ENCODE peak calls at places on chromosomes 4 and X, in five cellular contexts. F is HCT116, E is upper lobe of left lung, G is Peyer's patch, L is ovary. N is an unnamed sample. For H3K36me3, the result is how much of the 10 kb centered on the place peaks cover.

GRCh38 chr4:20859097-20859781 is 159.0 kb downstream of the PACRGL start:
- DNase-seq in F (no peak), E (no peak), G (no peak), L (no peak), N (no peak)

GRCh38 chrX:70268034-70268433 is at the start of gene ARR3:
- DNase-seq in F (no peak), E (no peak), G (no peak), L (no peak), N (no peak)

GRCh38 chr4:151960449-151961246 is 199.8 kb upstream of the GATB start:
- DNase-seq in F (no peak), E (no peak), G (no peak), L (no peak), N (no peak)

GRCh38 chr4:120557372-120557771 is 365.2 kb downstream of the PRDM5 start:
- DNase-seq in F (peak), E (no peak), G (no peak), L (no peak), N (no peak)

GRCh38 chr4:140839888-140840790 is 84.0 kb upstream of the TBC1D9 start:
- DNase-seq in F (no peak), E (no peak), G (no peak), L (no peak), N (no peak)

GRCh38 chr4:78079701-78080430 is 22.7 kb downstream of the FRAS1 start:
- DNase-seq in F (no peak), E (no peak), G (no peak), L (no peak), N (no peak)

GRCh38 chr4:36427696-36428095 is 146.3 kb downstream of the DTHD1 start:
- DNase-seq in F (no peak), E (no peak), G (no peak), L (no peak), N (no peak)

GRCh38 chr4:170652571-170652970 is 562.8 kb upstream of the AADAT start:
- DNase-seq in F (no peak), E (no peak), G (no peak), L (no peak), N (no peak)

GRCh38 chrX:9578083-9578779 is 113.4 kb downstream of the TBL1X start:
- DNase-seq in F (no peak), E (no peak), G (no peak), L (peak), N (no peak)

GRCh38 chr4:140018931-140019618 is 134.9 kb downstream of the MAML3 start:
- DNase-seq in F (peak), E (no peak), G (no peak), L (no peak), N (no peak)

GRCh38 chrX:130654409-130654970 is 248.5 kb downstream of the ENOX2 start:
- DNase-seq in F (no peak), E (no peak), G (no peak), L (no peak), N (no peak)

GRCh38 chr4:149791836-149792235 is 23.8 kb downstream of the IQCM start:
- DNase-seq in F (no peak), E (no peak), G (no peak), L (no peak), N (no peak)

GRCh38 chr4:53497446-53498069 is 93.7 kb downstream of the LNX1 start:
- DNase-seq in F (no peak), E (no peak), G (no peak), L (peak), N (peak)

GRCh38 chr4:183422962-183423653 is 21.3 kb upstream of the CDKN2AIP start:
- DNase-seq in F (no peak), E (no peak), G (no peak), L (peak), N (no peak)

GRCh38 chrX:139194571-139195280 is 335.8 kb upstream of the F9 start:
- DNase-seq in F (no peak), E (peak), G (no peak), L (no peak), N (no peak)

GRCh38 chr4:7806080-7806630 is 133.5 kb downstream of the AFAP1 start:
- DNase-seq in F (no peak), E (no peak), G (no peak), L (peak), N (peak)

GRCh38 chr4:152359208-152360044 is 176.5 kb downstream of the FBXW7 start:
- DNase-seq in F (no peak), E (no peak), G (no peak), L (no peak), N (no peak)

GRCh38 chr4:48025005-48025404 is 8.4 kb downstream of the NIPAL1 start:
- DNase-seq in F (no peak), E (no peak), G (no peak), L (no peak), N (no peak)

GRCh38 chrX:147770858-147771257 is 140.9 kb upstream of the FMR1 start:
- DNase-seq in F (no peak), E (no peak), G (no peak), L (no peak), N (no peak)

GRCh38 chrX:21738950-21739287 is 19.0 kb downstream of the SMPX start:
- DNase-seq in F (no peak), E (no peak), G (no peak), L (no peak), N (no peak)
- TF ChIP-seq POLR2A in F (no peak), E (no peak), G (no peak), L (no peak), N (no peak)

GRCh38 chr4:174522183-174523002 is at the start of gene HPGD:
- DNase-seq in F (no peak), E (peak), G (peak), L (peak), N (peak)
- H3K27ac ChIP-seq in F (no peak), E (peak), G (peak), L (no peak), N (peak)

DNA sequence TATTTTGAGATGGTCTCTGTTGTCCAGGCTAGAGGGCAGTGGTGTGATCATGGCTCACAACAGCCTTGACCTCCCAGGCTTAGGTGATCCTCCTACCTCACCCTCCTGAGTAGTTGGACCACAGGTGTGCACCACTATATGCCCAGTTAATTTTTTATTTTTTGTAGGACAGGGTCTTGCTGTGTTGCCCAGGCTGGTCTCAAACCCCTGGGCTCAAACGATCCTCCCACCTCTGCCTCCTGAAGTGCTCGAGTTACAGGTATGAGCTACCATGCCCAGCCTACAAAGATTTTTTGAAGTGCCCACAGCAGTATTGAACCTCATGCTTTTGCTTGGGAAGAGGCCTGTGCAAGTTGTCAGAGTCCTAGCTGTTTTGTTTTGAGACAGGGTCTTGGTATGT is 31.1 kb downstream of the NSD2 start:
- DNase-seq in F (no peak), E (no peak), G (no peak), L (no peak), N (no peak)
- H3K36me3 ChIP-seq in F (half or more), E (under half), G (under half), L (under half), N (under half)

GRCh38 chr4:128951316-128951715 is 141.8 kb downstream of the JADE1 start:
- DNase-seq in F (no peak), E (no peak), G (no peak), L (no peak), N (no peak)
- TF ChIP-seq POLR2A in F (no peak), E (no peak), G (no peak), L (no peak), N (no peak)

GRCh38 chrX:129577877-129578276 is 37.8 kb downstream of the OCRL start:
- DNase-seq in F (no peak), E (no peak), G (no peak), L (no peak), N (no peak)
- H3K27ac ChIP-seq in F (no peak), E (no peak), G (no peak), L (no peak), N (no peak)

GRCh38 chr4:87053802-87054767 is 119.3 kb downstream of the AFF1 start:
- DNase-seq in F (no peak), E (no peak), G (no peak), L (no peak), N (no peak)

GRCh38 chr4:87052615-87053014 is 117.8 kb downstream of the AFF1 start:
- DNase-seq in F (no peak), E (no peak), G (no peak), L (no peak), N (no peak)

GRCh38 chr4:87054900-87055299 is 120.1 kb downstream of the AFF1 start:
- DNase-seq in F (no peak), E (no peak), G (no peak), L (no peak), N (no peak)

GRCh38 chr4:87051121-87051713 is 116.4 kb downstream of the AFF1 start:
- DNase-seq in F (no peak), E (no peak), G (no peak), L (no peak), N (no peak)

GRCh38 chr4:87053064-87053693 is 118.4 kb downstream of the AFF1 start:
- DNase-seq in F (no peak), E (no peak), G (no peak), L (no peak), N (no peak)
- H3K36me3 ChIP-seq in F (under half), E (under half), G (under half), L (under half), N (under half)

DNA sequence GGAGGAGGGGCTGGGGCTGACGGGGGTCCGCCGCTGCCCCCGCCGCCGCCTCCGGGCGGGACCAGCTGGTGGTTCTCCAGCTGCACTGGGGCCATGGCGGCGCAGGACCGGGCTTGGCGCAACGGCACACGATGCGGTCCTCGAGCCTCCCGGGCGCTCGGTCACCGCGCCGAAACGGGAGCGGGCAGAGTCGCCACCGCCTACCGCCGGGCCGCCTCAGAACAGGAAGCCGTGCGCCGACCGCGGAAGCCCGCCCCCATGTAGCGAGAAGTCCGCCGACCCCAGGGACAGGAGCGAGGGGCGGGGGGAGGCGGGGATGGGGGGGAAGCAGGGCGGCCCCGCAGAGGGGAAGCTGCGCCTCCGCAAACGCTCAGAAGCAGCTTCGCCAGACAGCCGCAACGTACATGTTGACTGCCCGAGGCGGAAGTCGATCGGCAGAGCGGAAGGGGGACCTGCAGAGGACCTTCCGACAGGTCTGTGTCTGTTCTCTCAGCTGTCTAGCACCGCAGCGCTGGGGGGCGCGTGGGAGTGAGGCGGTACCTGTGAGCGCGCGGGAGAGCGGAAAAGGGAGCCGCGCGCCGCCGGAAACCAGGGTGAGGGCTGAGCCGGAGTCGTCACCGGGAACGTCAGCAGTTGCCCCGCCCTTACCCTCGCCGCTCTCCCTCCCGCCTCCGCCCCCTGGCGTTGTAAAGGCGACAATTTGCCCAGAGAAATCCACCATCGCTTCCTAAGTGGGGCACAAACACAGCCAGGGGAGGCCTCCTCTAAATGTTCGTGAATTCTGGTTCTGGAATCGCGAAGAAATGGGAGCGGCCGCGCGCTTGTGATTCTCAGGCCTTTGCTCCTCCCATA is at the start of gene MED14:
- DNase-seq in F (peak), E (peak), G (peak), L (peak), N (peak)
- TF ChIP-seq POLR2A in F (peak), E (no peak), G (peak), L (peak), N (peak)